ENCODE peak calls at places on chromosomes 2 and 18, in four cellular contexts. One of them, this sample, is unnamed.

GRCh38 chr2:120466704-120467054 is 120.7 kb downstream of the INHBB start:
- DNase-seq in HCT116: no peak
- DNase-seq in HepG2: peak
- DNase-seq in K562: no peak
- DNase-seq in this sample: no peak

GRCh38 chr2:152247337-152247695 is 71.8 kb upstream of the STAM2 start:
- DNase-seq in HCT116: no peak
- DNase-seq in HepG2: no peak
- DNase-seq in K562: no peak
- DNase-seq in this sample: no peak

GRCh38 chr2:166230724-166231070 is 102.9 kb upstream of the SCN1A start:
- DNase-seq in HepG2: no peak
- DNase-seq in HCT116: no peak
- DNase-seq in K562: no peak
- DNase-seq in this sample: no peak

GRCh38 chr2:182542501-182543258 is 115.8 kb upstream of the PDE1A start:
- DNase-seq in HCT116: no peak
- DNase-seq in HepG2: no peak
- DNase-seq in K562: no peak
- DNase-seq in this sample: no peak

GRCh38 chr2:207230261-207231105 is 64.7 kb upstream of the KLF7 start:
- DNase-seq in HCT116: peak
- DNase-seq in K562: peak
- DNase-seq in HepG2: peak
- DNase-seq in this sample: no peak

GRCh38 chr18:37537868-37538525 is 27.6 kb downstream of the CELF4 start:
- DNase-seq in K562: peak
- DNase-seq in HepG2: peak
- DNase-seq in HCT116: peak
- DNase-seq in this sample: no peak

GRCh38 chr2:174350018-174350417 is 15.3 kb downstream of the SP9 start:
- DNase-seq in K562: no peak
- DNase-seq in HCT116: no peak
- DNase-seq in HepG2: no peak
- DNase-seq in this sample: no peak

GRCh38 chr2:59449264-59449663 is 1104.2 kb downstream of the BCL11A start:
- DNase-seq in K562: no peak
- DNase-seq in HepG2: no peak
- DNase-seq in HCT116: no peak
- DNase-seq in this sample: no peak

GRCh38 chr2:64222942-64223511 is 78.8 kb upstream of the PELI1 start:
- DNase-seq in HepG2: no peak
- DNase-seq in HCT116: no peak
- DNase-seq in K562: no peak
- DNase-seq in this sample: peak

DNA sequence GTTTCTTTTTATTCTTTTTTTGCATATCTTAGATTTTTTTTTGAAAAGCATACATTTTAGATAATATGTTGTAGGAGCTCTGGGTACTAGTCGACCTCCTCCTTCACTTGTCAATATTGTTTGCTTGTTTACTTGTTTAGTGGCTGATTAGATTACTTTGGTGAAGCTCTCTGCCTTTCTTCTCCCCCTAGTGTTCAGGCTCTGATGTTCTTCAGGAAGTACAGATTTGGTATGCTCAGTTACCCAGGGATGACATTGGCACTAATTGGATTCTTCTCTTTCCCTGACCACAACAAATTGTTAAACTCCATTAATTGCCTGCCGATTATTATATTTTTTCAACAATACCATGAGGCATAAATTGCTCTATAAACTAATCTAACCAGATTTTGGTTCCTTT is 491.2 kb downstream of the SUCLG1 start:
- DNase-seq in K562: no peak
- DNase-seq in HepG2: no peak
- DNase-seq in HCT116: peak
- DNase-seq in this sample: no peak
- TF ChIP-seq ZBTB33 in K562: no peak
- TF ChIP-seq ZBTB33 in HepG2: no peak
- TF ChIP-seq ZBTB33 in HCT116: no peak
- TF ChIP-seq ZBTB33 in this sample: no peak

GRCh38 chr18:46488472-46489213 is 168.4 kb downstream of the LOXHD1 start:
- DNase-seq in K562: no peak
- DNase-seq in HCT116: no peak
- DNase-seq in HepG2: no peak
- DNase-seq in this sample: no peak
- TF ChIP-seq ZNF274 in K562: no peak
- TF ChIP-seq ZNF274 in HCT116: no peak
- TF ChIP-seq ZNF274 in HepG2: no peak
- TF ChIP-seq ZNF274 in this sample: no peak

GRCh38 chr2:157593411-157593810 is 35.3 kb downstream of the ACVR1C start:
- DNase-seq in HepG2: no peak
- DNase-seq in HCT116: no peak
- DNase-seq in K562: no peak
- DNase-seq in this sample: no peak
- TF ChIP-seq ZBTB33 in HepG2: no peak
- TF ChIP-seq ZBTB33 in HCT116: no peak
- TF ChIP-seq ZBTB33 in K562: no peak
- TF ChIP-seq ZBTB33 in this sample: no peak

GRCh38 chr2:235908826-235909225 is 259.4 kb downstream of the GBX2 start:
- DNase-seq in HepG2: no peak
- DNase-seq in K562: no peak
- DNase-seq in HCT116: no peak
- DNase-seq in this sample: peak
- TF ChIP-seq ZNF274 in HepG2: no peak
- TF ChIP-seq ZNF274 in K562: no peak
- TF ChIP-seq ZNF274 in HCT116: no peak
- TF ChIP-seq ZNF274 in this sample: no peak

GRCh38 chr2:164066095-164066494 is 330.3 kb upstream of the FIGN start:
- DNase-seq in K562: no peak
- DNase-seq in HCT116: no peak
- DNase-seq in HepG2: no peak
- DNase-seq in this sample: no peak
- TF ChIP-seq ZBTB33 in K562: no peak
- TF ChIP-seq ZBTB33 in HCT116: no peak
- TF ChIP-seq ZBTB33 in HepG2: no peak
- TF ChIP-seq ZBTB33 in this sample: no peak

GRCh38 chr2:98634406-98635092 is 26.2 kb downstream of the UNC50 start:
- DNase-seq in K562: peak
- DNase-seq in HCT116: peak
- DNase-seq in HepG2: peak
- DNase-seq in this sample: no peak
- TF ChIP-seq ZNF274 in K562: no peak
- TF ChIP-seq ZNF274 in HCT116: no peak
- TF ChIP-seq ZNF274 in HepG2: no peak
- TF ChIP-seq ZNF274 in this sample: no peak

DNA sequence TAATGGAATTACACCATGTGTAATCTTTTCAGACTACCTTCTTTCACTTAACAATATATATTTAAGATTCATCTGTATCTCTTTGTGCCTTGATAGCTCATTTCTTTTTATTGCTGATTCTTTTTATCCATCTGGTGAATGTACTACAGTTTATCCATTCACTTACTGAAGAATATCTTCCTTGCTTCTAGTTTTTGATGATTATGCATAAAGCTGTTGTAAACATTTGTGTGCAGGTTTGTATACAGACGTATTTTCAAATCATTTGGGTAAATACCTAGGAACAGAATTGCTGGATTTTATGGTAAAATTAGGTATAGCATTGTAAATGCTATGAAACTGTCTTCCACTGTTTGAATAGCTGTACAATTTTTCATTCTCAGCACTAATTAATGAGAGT is 592.6 kb upstream of the HS6ST1 start:
- DNase-seq in HepG2: no peak
- DNase-seq in K562: no peak
- DNase-seq in HCT116: no peak
- DNase-seq in this sample: no peak
- TF ChIP-seq ZBTB33 in HepG2: no peak
- TF ChIP-seq ZBTB33 in K562: no peak
- TF ChIP-seq ZBTB33 in HCT116: no peak
- TF ChIP-seq ZBTB33 in this sample: no peak